ENCODE peak calls at places on chromosomes 7 and 10, in seven cellular contexts. One of them, this sample, is unnamed.
A peak's percentile ranks its signal among the peaks of the same experiment; 100 is the strongest.

GRCh38 chr10:5659702-5660528 is 6.5 kb downstream of the ASB13 start:
- DNase-seq in foreskin fibroblast: peak; percentile 81
- DNase-seq in choroid plexus epithelial cell: peak; percentile 73
- DNase-seq in cardiac fibroblast: peak; percentile 75
- DNase-seq in WTC11: no peak
- DNase-seq in CD8-positive, alpha-beta T cell: no peak
- DNase-seq in osteocyte: no peak
- DNase-seq in this sample: no peak

GRCh38 chr7:73560035-73560835 is 2.7 kb upstream of the BCL7B start:
- DNase-seq in foreskin fibroblast: peak; percentile 87
- DNase-seq in choroid plexus epithelial cell: peak; percentile 93
- DNase-seq in cardiac fibroblast: peak; percentile 85
- DNase-seq in WTC11: no peak
- DNase-seq in CD8-positive, alpha-beta T cell: no peak
- DNase-seq in osteocyte: no peak
- DNase-seq in this sample: no peak

GRCh38 chr10:130969700-130970099 is 341.8 kb downstream of the TCERG1L start:
- DNase-seq in foreskin fibroblast: no peak
- DNase-seq in choroid plexus epithelial cell: no peak
- DNase-seq in cardiac fibroblast: no peak
- DNase-seq in WTC11: no peak
- DNase-seq in CD8-positive, alpha-beta T cell: no peak
- DNase-seq in osteocyte: peak; percentile 83
- DNase-seq in this sample: no peak

GRCh38 chr10:89915970-89916369 is 214.6 kb downstream of the KIF20B start:
- DNase-seq in foreskin fibroblast: no peak
- DNase-seq in choroid plexus epithelial cell: no peak
- DNase-seq in cardiac fibroblast: no peak
- DNase-seq in WTC11: no peak
- DNase-seq in CD8-positive, alpha-beta T cell: no peak
- DNase-seq in osteocyte: no peak
- DNase-seq in this sample: no peak

GRCh38 chr10:62437696-62438095 is 63.5 kb downstream of the ZNF365 start:
- DNase-seq in foreskin fibroblast: peak; percentile 73
- DNase-seq in choroid plexus epithelial cell: peak; percentile 86
- DNase-seq in cardiac fibroblast: peak; percentile 88
- DNase-seq in WTC11: no peak
- DNase-seq in CD8-positive, alpha-beta T cell: no peak
- DNase-seq in osteocyte: no peak
- DNase-seq in this sample: no peak

GRCh38 chr10:88791924-88792323 is 10.6 kb upstream of the LIPM start:
- DNase-seq in foreskin fibroblast: no peak
- DNase-seq in choroid plexus epithelial cell: peak; percentile 76
- DNase-seq in cardiac fibroblast: peak; percentile 45
- DNase-seq in WTC11: peak; percentile 34
- DNase-seq in CD8-positive, alpha-beta T cell: no peak
- DNase-seq in osteocyte: no peak
- DNase-seq in this sample: no peak

GRCh38 chr10:78942006-78942405 is 126.8 kb upstream of the ZMIZ1 start:
- DNase-seq in foreskin fibroblast: no peak
- DNase-seq in choroid plexus epithelial cell: no peak
- DNase-seq in cardiac fibroblast: no peak
- DNase-seq in WTC11: no peak
- DNase-seq in CD8-positive, alpha-beta T cell: no peak
- DNase-seq in osteocyte: no peak
- DNase-seq in this sample: no peak

GRCh38 chr7:6442114-6442513 is 5.6 kb downstream of the DAGLB start:
- DNase-seq in foreskin fibroblast: no peak
- DNase-seq in choroid plexus epithelial cell: peak; percentile 97
- DNase-seq in cardiac fibroblast: peak; percentile 83
- DNase-seq in WTC11: no peak
- DNase-seq in CD8-positive, alpha-beta T cell: no peak
- DNase-seq in osteocyte: no peak
- DNase-seq in this sample: no peak

GRCh38 chr7:134320201-134320600 is 3.5 kb upstream of the SLC35B4 start:
- DNase-seq in foreskin fibroblast: peak; percentile 43
- DNase-seq in choroid plexus epithelial cell: no peak
- DNase-seq in cardiac fibroblast: peak; percentile 16
- DNase-seq in WTC11: no peak
- DNase-seq in CD8-positive, alpha-beta T cell: no peak
- DNase-seq in osteocyte: no peak
- DNase-seq in this sample: no peak

GRCh38 chr7:48411619-48412018 is 240.4 kb downstream of the ABCA13 start:
- DNase-seq in foreskin fibroblast: no peak
- DNase-seq in choroid plexus epithelial cell: no peak
- DNase-seq in cardiac fibroblast: no peak
- DNase-seq in WTC11: no peak
- DNase-seq in CD8-positive, alpha-beta T cell: no peak
- DNase-seq in osteocyte: no peak
- DNase-seq in this sample: no peak

DNA sequence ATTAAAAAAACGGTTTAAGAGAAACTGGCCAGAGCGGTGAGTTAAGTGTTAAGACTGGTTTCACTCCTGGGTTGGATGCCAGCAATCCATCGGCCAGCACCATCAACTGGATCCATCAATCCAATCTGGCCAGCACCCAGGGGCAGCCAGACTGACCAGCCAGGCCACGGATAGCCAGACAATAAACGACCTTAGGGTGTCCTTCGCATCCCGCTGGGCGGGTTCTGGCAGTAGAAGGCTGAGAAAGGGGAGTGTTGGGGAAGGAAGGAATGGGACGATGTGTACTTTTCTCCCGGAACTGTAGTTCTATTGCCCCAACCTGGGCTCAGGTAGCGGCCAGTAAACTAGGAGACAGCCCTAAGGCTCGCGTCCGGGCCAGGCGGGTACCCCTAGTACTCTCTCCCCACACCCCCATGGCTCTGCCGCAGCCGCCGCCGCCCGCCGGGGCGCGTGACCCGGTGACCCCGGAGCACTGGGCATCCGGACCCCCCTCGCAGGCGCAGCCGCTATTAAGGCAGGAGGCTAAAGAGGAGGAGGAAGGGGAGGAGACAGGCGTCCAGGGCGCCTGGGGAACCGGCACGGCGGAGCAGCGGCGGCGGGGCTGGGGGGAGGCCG is at the start of gene CASD1:
- DNase-seq in foreskin fibroblast: no peak
- DNase-seq in choroid plexus epithelial cell: peak; percentile 28
- DNase-seq in cardiac fibroblast: peak; percentile 16
- DNase-seq in WTC11: peak; percentile 58
- DNase-seq in CD8-positive, alpha-beta T cell: peak; percentile 56
- DNase-seq in osteocyte: peak; percentile 86
- DNase-seq in this sample: peak; percentile 89
- TF ChIP-seq CTCF in foreskin fibroblast: no peak
- TF ChIP-seq CTCF in choroid plexus epithelial cell: no peak
- TF ChIP-seq CTCF in cardiac fibroblast: no peak
- TF ChIP-seq CTCF in WTC11: no peak
- TF ChIP-seq CTCF in CD8-positive, alpha-beta T cell: no peak
- TF ChIP-seq CTCF in osteocyte: no peak
- TF ChIP-seq CTCF in this sample: no peak

DNA sequence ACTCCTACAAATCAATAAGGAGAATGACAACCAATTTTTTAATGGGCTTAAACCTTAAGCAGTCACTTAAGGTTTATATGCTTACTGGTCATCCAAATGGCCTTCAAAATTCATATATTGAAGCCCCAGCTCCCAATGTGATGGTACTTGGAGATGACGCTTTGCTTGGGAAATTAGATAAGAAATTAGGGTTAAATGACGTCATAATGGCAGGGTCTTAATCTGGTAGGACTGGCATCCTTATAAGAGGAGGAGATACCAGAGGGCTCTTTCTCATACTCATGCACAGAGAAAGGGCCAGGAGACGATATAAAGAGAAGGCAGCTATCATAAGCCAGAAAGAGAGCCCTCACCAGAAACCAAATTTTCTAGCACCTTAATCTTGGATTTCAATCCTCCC is 350.8 kb upstream of the NFE2L3 start:
- DNase-seq in foreskin fibroblast: no peak
- DNase-seq in choroid plexus epithelial cell: no peak
- DNase-seq in cardiac fibroblast: no peak
- DNase-seq in WTC11: no peak
- DNase-seq in CD8-positive, alpha-beta T cell: no peak
- DNase-seq in osteocyte: no peak
- DNase-seq in this sample: no peak
- TF ChIP-seq CTCF in foreskin fibroblast: no peak
- TF ChIP-seq CTCF in choroid plexus epithelial cell: no peak
- TF ChIP-seq CTCF in cardiac fibroblast: no peak
- TF ChIP-seq CTCF in WTC11: no peak
- TF ChIP-seq CTCF in CD8-positive, alpha-beta T cell: no peak
- TF ChIP-seq CTCF in osteocyte: no peak
- TF ChIP-seq CTCF in this sample: no peak

GRCh38 chr10:14975672-14976273 is 16.6 kb downstream of the MEIG1 start:
- DNase-seq in foreskin fibroblast: no peak
- DNase-seq in choroid plexus epithelial cell: no peak
- DNase-seq in cardiac fibroblast: no peak
- DNase-seq in WTC11: no peak
- DNase-seq in CD8-positive, alpha-beta T cell: no peak
- DNase-seq in osteocyte: no peak
- DNase-seq in this sample: no peak

GRCh38 chr10:14967897-14968296 is 8.7 kb downstream of the MEIG1 start:
- DNase-seq in foreskin fibroblast: no peak
- DNase-seq in choroid plexus epithelial cell: no peak
- DNase-seq in cardiac fibroblast: no peak
- DNase-seq in WTC11: no peak
- DNase-seq in CD8-positive, alpha-beta T cell: no peak
- DNase-seq in osteocyte: no peak
- DNase-seq in this sample: no peak

DNA sequence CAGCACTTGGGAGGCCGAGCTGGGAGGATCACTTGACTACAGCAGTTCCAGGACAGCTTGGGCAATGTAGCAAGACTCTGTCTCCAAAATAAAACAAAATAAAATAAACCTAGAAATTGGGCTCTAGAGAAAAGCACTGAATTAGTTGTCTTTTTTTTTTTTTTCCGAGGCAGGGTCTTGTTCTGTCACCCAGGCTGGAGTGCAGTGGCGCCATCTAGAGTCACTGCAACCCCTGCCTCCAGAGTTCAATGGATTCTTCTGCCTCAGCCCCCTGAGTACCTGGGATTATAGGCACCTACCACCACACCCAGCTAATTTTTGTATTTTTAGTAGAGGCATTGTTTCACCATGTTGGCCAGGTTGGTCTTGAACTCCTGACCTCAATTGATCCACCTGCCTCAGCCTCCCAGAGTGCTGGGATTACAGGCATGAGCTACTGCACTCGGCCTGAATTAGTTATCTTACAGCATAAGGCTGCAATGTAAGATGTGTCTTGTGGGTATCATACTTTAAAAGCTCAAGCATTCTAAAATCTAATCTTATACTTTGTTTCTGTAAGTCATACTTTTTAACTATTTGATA is 12.8 kb downstream of the MEIG1 start:
- DNase-seq in foreskin fibroblast: no peak
- DNase-seq in choroid plexus epithelial cell: peak; percentile 31
- DNase-seq in cardiac fibroblast: peak; percentile 34
- DNase-seq in WTC11: peak; percentile 61
- DNase-seq in CD8-positive, alpha-beta T cell: peak; percentile 21
- DNase-seq in osteocyte: no peak
- DNase-seq in this sample: no peak
- TF ChIP-seq CTCF in foreskin fibroblast: peak; percentile 42
- TF ChIP-seq CTCF in choroid plexus epithelial cell: peak; percentile 68
- TF ChIP-seq CTCF in cardiac fibroblast: peak; percentile 71
- TF ChIP-seq CTCF in WTC11: no peak
- TF ChIP-seq CTCF in CD8-positive, alpha-beta T cell: peak; percentile 62
- TF ChIP-seq CTCF in osteocyte: peak; percentile 57
- TF ChIP-seq CTCF in this sample: peak; percentile 73

GRCh38 chr7:94295805-94296204 is 98.9 kb upstream of the COL1A2 start:
- DNase-seq in foreskin fibroblast: peak; percentile 72
- DNase-seq in choroid plexus epithelial cell: peak; percentile 91
- DNase-seq in cardiac fibroblast: peak; percentile 92
- DNase-seq in WTC11: no peak
- DNase-seq in CD8-positive, alpha-beta T cell: no peak
- DNase-seq in osteocyte: no peak
- DNase-seq in this sample: no peak
- TF ChIP-seq CTCF in foreskin fibroblast: peak; percentile 77
- TF ChIP-seq CTCF in choroid plexus epithelial cell: peak; percentile 78
- TF ChIP-seq CTCF in cardiac fibroblast: peak; percentile 68
- TF ChIP-seq CTCF in WTC11: no peak
- TF ChIP-seq CTCF in CD8-positive, alpha-beta T cell: no peak
- TF ChIP-seq CTCF in osteocyte: peak; percentile 81
- TF ChIP-seq CTCF in this sample: peak; percentile 89

DNA sequence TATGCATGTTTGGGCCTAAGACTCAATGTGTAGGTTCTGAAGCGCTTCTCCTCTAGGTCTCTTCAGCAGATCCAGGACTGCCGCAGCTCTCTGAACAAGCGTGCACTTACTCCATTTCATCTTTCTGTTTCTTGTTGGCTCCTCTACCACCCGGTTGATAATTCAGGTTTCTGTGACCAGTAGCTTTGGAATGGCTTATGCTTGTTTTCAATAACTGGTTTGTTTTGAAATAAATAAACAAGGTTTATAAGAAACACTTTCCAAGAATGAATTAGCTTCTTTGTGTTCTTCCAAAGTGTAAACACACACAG is 1.5 kb downstream of the MDFIC start:
- DNase-seq in foreskin fibroblast: no peak
- DNase-seq in choroid plexus epithelial cell: no peak
- DNase-seq in cardiac fibroblast: no peak
- DNase-seq in WTC11: no peak
- DNase-seq in CD8-positive, alpha-beta T cell: no peak
- DNase-seq in osteocyte: no peak
- DNase-seq in this sample: no peak
- TF ChIP-seq CTCF in foreskin fibroblast: no peak
- TF ChIP-seq CTCF in choroid plexus epithelial cell: no peak
- TF ChIP-seq CTCF in cardiac fibroblast: no peak
- TF ChIP-seq CTCF in WTC11: no peak
- TF ChIP-seq CTCF in CD8-positive, alpha-beta T cell: no peak
- TF ChIP-seq CTCF in osteocyte: no peak
- TF ChIP-seq CTCF in this sample: no peak

DNA sequence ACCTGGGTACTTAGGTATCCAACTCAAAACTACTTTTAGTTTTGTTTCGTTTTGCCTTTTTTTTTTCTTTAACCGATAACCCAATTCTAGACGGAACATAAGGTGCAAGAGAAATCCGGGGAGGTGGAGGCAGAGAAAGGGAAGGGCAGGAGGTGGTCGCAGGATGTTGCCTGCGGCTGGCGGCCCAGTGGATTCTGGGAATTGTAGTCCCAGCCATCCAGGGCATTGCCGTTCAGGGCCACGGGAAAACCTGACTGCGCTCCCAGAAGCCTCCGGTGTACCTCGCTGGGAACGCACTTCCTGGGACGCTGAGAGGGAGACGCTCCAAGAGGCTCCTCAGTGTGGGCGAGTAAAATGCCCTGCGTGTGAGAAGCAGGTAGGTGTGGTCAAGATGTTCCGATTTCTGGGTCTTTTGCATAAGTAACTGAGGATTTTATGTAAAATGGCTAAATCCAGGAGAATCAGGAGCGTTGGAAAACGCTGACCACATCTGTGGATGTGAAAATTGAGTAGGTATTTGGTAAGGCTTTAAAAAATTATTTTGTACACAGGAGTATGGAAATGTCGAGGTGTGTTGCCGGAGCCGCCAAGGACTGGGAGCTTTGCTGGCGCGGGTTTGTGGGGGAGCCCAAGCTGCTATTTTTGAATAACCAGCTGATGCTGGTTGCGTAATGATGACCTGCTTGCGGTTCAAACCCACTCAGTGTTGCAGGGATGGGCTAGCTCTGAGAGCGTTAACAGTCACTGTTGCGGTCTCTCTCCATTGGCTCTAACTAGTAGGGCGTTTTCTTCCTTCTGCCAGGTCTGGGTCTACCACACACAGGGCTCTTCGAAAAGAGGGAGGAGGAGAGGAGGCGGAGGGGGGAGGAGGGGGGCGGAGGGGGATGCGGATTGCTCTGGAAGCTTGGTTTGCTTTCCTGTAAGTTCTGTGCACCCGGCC is at the start of gene CLDN12:
- DNase-seq in foreskin fibroblast: peak; percentile 97
- DNase-seq in choroid plexus epithelial cell: peak; percentile 99
- DNase-seq in cardiac fibroblast: peak; percentile 98
- DNase-seq in WTC11: peak; percentile 87
- DNase-seq in CD8-positive, alpha-beta T cell: peak; percentile 56
- DNase-seq in osteocyte: peak; percentile 90
- DNase-seq in this sample: peak; percentile 92
- TF ChIP-seq CTCF in foreskin fibroblast: no peak
- TF ChIP-seq CTCF in choroid plexus epithelial cell: no peak
- TF ChIP-seq CTCF in cardiac fibroblast: no peak
- TF ChIP-seq CTCF in WTC11: no peak
- TF ChIP-seq CTCF in CD8-positive, alpha-beta T cell: no peak
- TF ChIP-seq CTCF in osteocyte: no peak
- TF ChIP-seq CTCF in this sample: peak; percentile 15

This sample was measured in chondrocyte.